ENCODE peak calls at places on chromosomes 11 and 22, in nine cellular contexts. J is NCI-H524; F is GDM1; V is A549; C is stimulated activated CD8-positive, alpha-beta memory T cell treated with anti-CD3 and anti-CD28 coated beads, Interleukin-2, amount 100 ng/mL, for 48 hours; D is GM10248; G is A172; B is stimulated activated CD4-positive, alpha-beta T cell treated with anti-CD3 and anti-CD28 coated beads, Interleukin-1b, Interleukin-23, amount 100 ng/mL, for 4 hours; K is cardiac muscle cell. T is an unnamed sample.

GRCh38 chr11:116882386-116882785 is 45.0 kb upstream of the APOA1 start:
- DNase-seq in D (no peak), J (no peak), C (no peak), K (no peak), G (no peak), V (no peak), B (no peak), F (no peak), T (no peak)

GRCh38 chr22:35560824-35561223 is 20.2 kb downstream of the RASD2 start:
- DNase-seq in C (no peak), F (no peak), J (no peak), D (no peak), V (no peak), B (no peak), G (no peak), K (no peak), T (no peak)

GRCh38 chr11:11968511-11969280 is 39.7 kb downstream of the DKK3 start:
- DNase-seq in D (no peak), G (no peak), C (no peak), K (peak; percentile 36), B (no peak), J (peak; percentile 90), V (no peak), F (no peak), T (no peak)

GRCh38 chr11:118415739-118416068 is 14.3 kb downstream of the ATP5MG start:
- DNase-seq in C (no peak), K (peak; percentile 94), G (peak; percentile 87), F (peak; percentile 46), D (no peak), V (peak; percentile 70), B (no peak), J (no peak), T (peak; percentile 78)

GRCh38 chr22:32752326-32752725 is 49.2 kb upstream of the TIMP3 start:
- DNase-seq in J (no peak), C (no peak), F (no peak), G (peak; percentile 10), D (no peak), K (no peak), V (no peak), B (no peak), T (no peak)

GRCh38 chr11:45250035-45250693 is 36.0 kb downstream of the SYT13 start:
- DNase-seq in F (no peak), B (no peak), J (peak; percentile 52), D (no peak), G (no peak), K (no peak), V (no peak), C (no peak), T (no peak)

GRCh38 chr22:46830841-46831240 is 68.4 kb downstream of the TBC1D22A start:
- DNase-seq in V (peak; percentile 24), G (peak; percentile 32), C (no peak), B (no peak), J (no peak), D (no peak), K (no peak), F (no peak), T (no peak)

GRCh38 chr11:103601230-103601846 is 435.1 kb upstream of the DDI1 start:
- DNase-seq in J (peak; percentile 76), D (peak; percentile 38), C (no peak), K (peak; percentile 87), V (peak; percentile 56), B (no peak), G (peak; percentile 57), F (peak; percentile 15), T (no peak)

GRCh38 chr11:69186316-69187266 is 30.9 kb downstream of the SMIM38 start:
- DNase-seq in J (peak; percentile 18), V (no peak), D (no peak), K (no peak), C (no peak), F (no peak), B (no peak), G (no peak), T (no peak)